ENCODE peak calls at places on chromosome 4, in eight cellular contexts. J is sigmoid colon, P is ovary, A is K562, I is HepG2, S is H1, R is tibial nerve, X is upper lobe of left lung. N is an unnamed sample.

GRCh38 chr4:42425146-42426065 is 28.1 kb downstream of the SHISA3 start:
- DNase-seq in J (no peak), P (no peak), A (no peak), I (no peak), S (no peak), R (no peak), X (no peak), N (no peak)

GRCh38 chr4:135365065-135365464 is 1163.5 kb upstream of the PABPC4L start:
- DNase-seq in J (no peak), P (no peak), A (no peak), I (no peak), S (no peak), R (no peak), X (no peak), N (no peak)

GRCh38 chr4:108172231-108172779 is 3.6 kb upstream of the LEF1 start:
- DNase-seq in J (no peak), P (peak), A (no peak), I (no peak), S (no peak), R (no peak), X (no peak), N (peak)

GRCh38 chr4:22597471-22597870 is 81.6 kb upstream of the ADGRA3 start:
- DNase-seq in J (no peak), P (no peak), A (no peak), I (no peak), S (no peak), R (no peak), X (no peak), N (no peak)

GRCh38 chr4:174631901-174632758 is 109.8 kb upstream of the HPGD start:
- DNase-seq in J (no peak), P (no peak), A (peak), I (peak), S (no peak), R (no peak), X (no peak), N (no peak)

GRCh38 chr4:103137446-103137827 is 37.8 kb upstream of the BDH2 start:
- DNase-seq in J (no peak), P (no peak), A (no peak), I (no peak), S (no peak), R (no peak), X (no peak), N (no peak)

GRCh38 chr4:140156529-140157171 is 2.7 kb upstream of the MAML3 start:
- DNase-seq in J (no peak), P (no peak), A (no peak), I (no peak), S (no peak), R (no peak), X (no peak), N (no peak)

GRCh38 chr4:128393111-128393704 is 105.6 kb upstream of the PGRMC2 start:
- DNase-seq in J (no peak), P (no peak), A (no peak), I (no peak), S (no peak), R (no peak), X (no peak), N (no peak)

GRCh38 chr4:99645036-99645435 is 12.6 kb downstream of the C4orf54 start:
- DNase-seq in J (no peak), P (no peak), A (no peak), I (no peak), S (peak), R (no peak), X (no peak), N (no peak)

DNA sequence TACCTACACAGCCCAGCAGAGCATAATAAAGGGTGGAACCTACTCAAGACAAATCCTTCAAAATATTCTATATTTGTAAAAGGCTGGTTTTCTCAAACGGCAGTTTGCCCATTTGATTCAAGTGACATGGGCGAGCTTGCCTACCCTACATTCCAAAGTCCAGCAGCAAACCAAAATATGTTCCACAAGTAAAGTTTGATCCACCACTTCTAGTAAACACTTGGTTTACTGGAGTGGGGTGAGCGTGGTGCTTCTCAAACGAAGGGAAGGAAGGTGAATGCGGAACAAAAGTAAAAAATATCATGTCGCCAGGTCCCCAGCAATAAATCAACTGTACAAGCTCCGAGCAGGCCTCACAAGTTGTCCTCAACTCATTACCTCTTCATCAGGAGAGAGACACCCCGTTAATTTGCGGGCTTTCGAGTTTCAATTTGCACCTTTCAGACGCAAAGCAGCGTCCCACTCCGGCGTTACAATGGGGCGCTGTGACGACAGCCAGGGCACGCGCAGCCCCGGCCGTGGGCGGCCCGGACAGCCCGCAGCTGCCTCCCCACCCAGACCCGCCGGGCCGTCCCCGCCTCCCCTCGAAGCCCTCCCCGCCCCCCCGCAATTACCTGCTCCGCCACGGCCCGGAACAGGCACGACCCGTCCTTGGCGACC is 1.1 kb downstream of the OTUD4 start:
- DNase-seq in J (peak), P (peak), A (peak), I (peak), S (no peak), R (peak), X (peak), N (peak)
- TF ChIP-seq POLR2A in J (no peak), P (no peak), A (peak), I (peak), S (peak), R (peak), X (peak), N (peak)

GRCh38 chr4:73258668-73259551 is at the start of gene ANKRD17:
- DNase-seq in J (peak), P (peak), A (peak), I (peak), S (peak), R (peak), X (peak), N (peak)
- TF ChIP-seq CTCF in J (peak), P (peak), A (no peak), I (peak), S (no peak), R (peak), X (peak), N (peak)

DNA sequence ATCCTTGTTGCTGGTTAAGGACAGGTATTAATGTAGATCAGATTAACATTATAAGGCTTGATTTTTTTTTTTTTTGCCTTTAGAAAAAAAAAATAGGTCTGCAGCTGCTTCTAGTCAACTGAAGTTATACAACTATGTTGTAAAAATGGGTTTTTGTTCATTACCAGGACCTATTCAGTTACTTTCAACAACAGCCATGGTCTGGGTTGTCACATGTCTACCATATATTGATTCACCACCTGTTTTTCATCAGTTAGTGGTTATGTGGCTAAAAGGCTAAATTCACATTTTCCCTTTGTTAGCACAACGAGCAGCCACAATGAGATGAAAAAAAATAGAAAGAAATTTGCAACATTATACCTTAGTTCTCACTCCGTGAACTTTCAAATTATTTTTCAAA is 45.4 kb downstream of the GLRB start:
- DNase-seq in J (no peak), P (no peak), A (no peak), I (no peak), S (no peak), R (no peak), X (no peak), N (no peak)
- TF ChIP-seq EP300 in J (no peak), P (no peak), A (no peak), I (no peak), S (no peak), R (no peak), X (no peak), N (no peak)

GRCh38 chr4:36197501-36197900 is 46.8 kb downstream of the ARAP2 start:
- DNase-seq in J (no peak), P (no peak), A (no peak), I (no peak), S (no peak), R (no peak), X (no peak), N (no peak)
- TF ChIP-seq POLR2A in J (no peak), P (no peak), A (no peak), I (no peak), S (no peak), R (no peak), X (no peak), N (no peak)